ENCODE peak calls at places on chromosomes 5 and 9, in eight cellular contexts. One of them, this sample, is unnamed.

GRCh38 chr9:76564300-76564699 is 105.3 kb downstream of the GCNT1 start:
- DNase-seq in B cell: no peak
- DNase-seq in heart left ventricle: no peak
- DNase-seq in pancreas: no peak
- DNase-seq in keratinocyte: no peak
- DNase-seq in bronchial epithelial cell: no peak
- DNase-seq in lower leg skin: no peak
- DNase-seq in cardiac fibroblast: no peak
- DNase-seq in this sample: no peak

GRCh38 chr5:107425541-107426031 is 245.2 kb downstream of the EFNA5 start:
- DNase-seq in B cell: no peak
- DNase-seq in heart left ventricle: no peak
- DNase-seq in pancreas: no peak
- DNase-seq in keratinocyte: peak
- DNase-seq in bronchial epithelial cell: peak
- DNase-seq in lower leg skin: no peak
- DNase-seq in cardiac fibroblast: peak
- DNase-seq in this sample: no peak

GRCh38 chr9:104322581-104322980 is 181.5 kb upstream of the OR13F1 start:
- DNase-seq in B cell: no peak
- DNase-seq in heart left ventricle: no peak
- DNase-seq in pancreas: no peak
- DNase-seq in keratinocyte: no peak
- DNase-seq in bronchial epithelial cell: no peak
- DNase-seq in lower leg skin: no peak
- DNase-seq in cardiac fibroblast: no peak
- DNase-seq in this sample: no peak

GRCh38 chr5:3778000-3778570 is 182.5 kb downstream of the IRX1 start:
- DNase-seq in B cell: no peak
- DNase-seq in heart left ventricle: no peak
- DNase-seq in pancreas: no peak
- DNase-seq in keratinocyte: no peak
- DNase-seq in bronchial epithelial cell: no peak
- DNase-seq in lower leg skin: no peak
- DNase-seq in cardiac fibroblast: no peak
- DNase-seq in this sample: no peak

GRCh38 chr5:6827815-6828214 is 114.6 kb downstream of the TENT4A start:
- DNase-seq in B cell: no peak
- DNase-seq in heart left ventricle: no peak
- DNase-seq in pancreas: no peak
- DNase-seq in keratinocyte: no peak
- DNase-seq in bronchial epithelial cell: no peak
- DNase-seq in lower leg skin: no peak
- DNase-seq in cardiac fibroblast: no peak
- DNase-seq in this sample: no peak

GRCh38 chr5:152376871-152377270 is 28.2 kb downstream of the NMUR2 start:
- DNase-seq in B cell: no peak
- DNase-seq in heart left ventricle: no peak
- DNase-seq in pancreas: no peak
- DNase-seq in keratinocyte: no peak
- DNase-seq in bronchial epithelial cell: no peak
- DNase-seq in lower leg skin: no peak
- DNase-seq in cardiac fibroblast: no peak
- DNase-seq in this sample: no peak

GRCh38 chr5:134647750-134648424 is 698 bp upstream of the SEC24A start:
- DNase-seq in B cell: peak
- DNase-seq in heart left ventricle: no peak
- DNase-seq in pancreas: no peak
- DNase-seq in keratinocyte: no peak
- DNase-seq in bronchial epithelial cell: peak
- DNase-seq in lower leg skin: peak
- DNase-seq in cardiac fibroblast: peak
- DNase-seq in this sample: no peak

GRCh38 chr5:178336889-178337785 is 104.5 kb upstream of the PHYKPL start:
- DNase-seq in B cell: no peak
- DNase-seq in heart left ventricle: no peak
- DNase-seq in pancreas: peak
- DNase-seq in keratinocyte: no peak
- DNase-seq in bronchial epithelial cell: no peak
- DNase-seq in lower leg skin: no peak
- DNase-seq in cardiac fibroblast: no peak
- DNase-seq in this sample: no peak

GRCh38 chr5:460413-460700 is 17.4 kb downstream of the EXOC3 start:
- DNase-seq in B cell: no peak
- DNase-seq in heart left ventricle: no peak
- DNase-seq in pancreas: peak
- DNase-seq in keratinocyte: no peak
- DNase-seq in bronchial epithelial cell: no peak
- DNase-seq in lower leg skin: no peak
- DNase-seq in cardiac fibroblast: no peak
- DNase-seq in this sample: no peak

GRCh38 chr5:72107874-72108199 is 562 bp downstream of the MAP1B start:
- DNase-seq in B cell: no peak
- DNase-seq in heart left ventricle: peak
- DNase-seq in pancreas: no peak
- DNase-seq in keratinocyte: no peak
- DNase-seq in bronchial epithelial cell: peak
- DNase-seq in lower leg skin: no peak
- DNase-seq in cardiac fibroblast: no peak
- DNase-seq in this sample: no peak

GRCh38 chr9:28073278-28073677 is 500.0 kb upstream of the C9orf72 start:
- DNase-seq in B cell: no peak
- DNase-seq in heart left ventricle: no peak
- DNase-seq in pancreas: no peak
- DNase-seq in keratinocyte: no peak
- DNase-seq in bronchial epithelial cell: peak
- DNase-seq in lower leg skin: no peak
- DNase-seq in cardiac fibroblast: peak
- DNase-seq in this sample: peak

GRCh38 chr5:1961304-1961946 is 78.7 kb upstream of the IRX4 start:
- DNase-seq in B cell: no peak
- DNase-seq in heart left ventricle: no peak
- DNase-seq in pancreas: no peak
- DNase-seq in keratinocyte: no peak
- DNase-seq in bronchial epithelial cell: no peak
- DNase-seq in lower leg skin: no peak
- DNase-seq in cardiac fibroblast: no peak
- DNase-seq in this sample: no peak

GRCh38 chr9:128558431-128559310 is 6.3 kb downstream of the SPTAN1 start:
- DNase-seq in B cell: peak
- DNase-seq in heart left ventricle: peak
- DNase-seq in pancreas: peak
- DNase-seq in keratinocyte: no peak
- DNase-seq in bronchial epithelial cell: peak
- DNase-seq in lower leg skin: peak
- DNase-seq in cardiac fibroblast: peak
- DNase-seq in this sample: peak

GRCh38 chr9:95809686-95810085 is 65.8 kb upstream of the ERCC6L2 start:
- DNase-seq in B cell: no peak
- DNase-seq in heart left ventricle: no peak
- DNase-seq in pancreas: no peak
- DNase-seq in keratinocyte: no peak
- DNase-seq in bronchial epithelial cell: no peak
- DNase-seq in lower leg skin: no peak
- DNase-seq in cardiac fibroblast: no peak
- DNase-seq in this sample: no peak

GRCh38 chr5:154567155-154567554 is 89.1 kb upstream of the HAND1 start:
- DNase-seq in B cell: no peak
- DNase-seq in heart left ventricle: no peak
- DNase-seq in pancreas: no peak
- DNase-seq in keratinocyte: no peak
- DNase-seq in bronchial epithelial cell: no peak
- DNase-seq in lower leg skin: no peak
- DNase-seq in cardiac fibroblast: no peak
- DNase-seq in this sample: no peak

GRCh38 chr5:154568597-154568996 is 90.6 kb upstream of the HAND1 start:
- DNase-seq in B cell: no peak
- DNase-seq in heart left ventricle: no peak
- DNase-seq in pancreas: no peak
- DNase-seq in keratinocyte: no peak
- DNase-seq in bronchial epithelial cell: no peak
- DNase-seq in lower leg skin: no peak
- DNase-seq in cardiac fibroblast: no peak
- DNase-seq in this sample: no peak

GRCh38 chr5:154573011-154573410 is 95.0 kb upstream of the HAND1 start:
- DNase-seq in B cell: no peak
- DNase-seq in heart left ventricle: no peak
- DNase-seq in pancreas: no peak
- DNase-seq in keratinocyte: no peak
- DNase-seq in bronchial epithelial cell: no peak
- DNase-seq in lower leg skin: no peak
- DNase-seq in cardiac fibroblast: no peak
- DNase-seq in this sample: no peak

GRCh38 chr5:154570572-154571324 is 92.7 kb upstream of the HAND1 start:
- DNase-seq in B cell: no peak
- DNase-seq in heart left ventricle: no peak
- DNase-seq in pancreas: no peak
- DNase-seq in keratinocyte: no peak
- DNase-seq in bronchial epithelial cell: no peak
- DNase-seq in lower leg skin: no peak
- DNase-seq in cardiac fibroblast: no peak
- DNase-seq in this sample: no peak

DNA sequence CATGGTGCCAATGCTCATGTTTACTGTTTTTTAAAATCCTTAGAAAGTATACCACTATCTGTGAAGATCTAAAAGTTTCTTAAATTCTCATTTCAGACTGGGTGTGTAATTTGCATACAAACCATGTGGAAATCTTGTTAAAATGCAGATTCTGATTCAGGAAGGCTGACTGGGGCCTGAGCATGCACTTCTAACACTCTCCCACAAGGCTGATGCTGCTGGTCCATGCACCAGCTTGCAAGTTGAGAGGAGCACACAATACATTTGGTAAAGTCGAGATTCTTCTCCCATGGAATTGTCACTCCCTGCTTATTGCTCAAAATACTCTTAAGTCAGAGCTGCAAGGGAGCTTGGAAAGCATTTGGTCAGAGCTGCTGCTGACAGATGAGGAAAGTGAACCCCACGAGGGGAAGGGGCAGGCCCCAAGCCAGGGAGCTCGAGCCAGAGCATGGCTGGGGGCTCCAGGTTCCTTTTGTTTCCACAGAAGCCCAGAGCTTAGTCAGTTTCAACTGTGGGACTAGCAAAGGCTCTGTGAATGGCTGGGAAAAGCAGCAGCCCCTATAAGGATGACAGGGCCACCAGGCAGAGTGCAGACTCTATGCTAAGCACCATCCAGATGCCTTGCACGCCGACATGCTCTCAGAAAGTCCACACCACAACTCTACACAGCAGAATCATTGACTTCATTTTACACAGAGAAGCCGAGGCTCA is 93.5 kb upstream of the HAND1 start:
- DNase-seq in B cell: no peak
- DNase-seq in heart left ventricle: no peak
- DNase-seq in pancreas: no peak
- DNase-seq in keratinocyte: no peak
- DNase-seq in bronchial epithelial cell: no peak
- DNase-seq in lower leg skin: no peak
- DNase-seq in cardiac fibroblast: no peak
- DNase-seq in this sample: no peak
- TF ChIP-seq CTCF in B cell: no peak
- TF ChIP-seq CTCF in heart left ventricle: no peak
- TF ChIP-seq CTCF in pancreas: no peak
- TF ChIP-seq CTCF in keratinocyte: no peak
- TF ChIP-seq CTCF in bronchial epithelial cell: no peak
- TF ChIP-seq CTCF in lower leg skin: no peak
- TF ChIP-seq CTCF in cardiac fibroblast: no peak
- TF ChIP-seq CTCF in this sample: no peak

GRCh38 chr5:176397736-176398420 is 9.3 kb downstream of the HIGD2A start:
- DNase-seq in B cell: no peak
- DNase-seq in heart left ventricle: peak
- DNase-seq in pancreas: peak
- DNase-seq in keratinocyte: no peak
- DNase-seq in bronchial epithelial cell: no peak
- DNase-seq in lower leg skin: no peak
- DNase-seq in cardiac fibroblast: no peak
- DNase-seq in this sample: no peak
- TF ChIP-seq CTCF in B cell: no peak
- TF ChIP-seq CTCF in heart left ventricle: no peak
- TF ChIP-seq CTCF in pancreas: no peak
- TF ChIP-seq CTCF in keratinocyte: no peak
- TF ChIP-seq CTCF in bronchial epithelial cell: no peak
- TF ChIP-seq CTCF in lower leg skin: no peak
- TF ChIP-seq CTCF in cardiac fibroblast: no peak
- TF ChIP-seq CTCF in this sample: no peak

DNA sequence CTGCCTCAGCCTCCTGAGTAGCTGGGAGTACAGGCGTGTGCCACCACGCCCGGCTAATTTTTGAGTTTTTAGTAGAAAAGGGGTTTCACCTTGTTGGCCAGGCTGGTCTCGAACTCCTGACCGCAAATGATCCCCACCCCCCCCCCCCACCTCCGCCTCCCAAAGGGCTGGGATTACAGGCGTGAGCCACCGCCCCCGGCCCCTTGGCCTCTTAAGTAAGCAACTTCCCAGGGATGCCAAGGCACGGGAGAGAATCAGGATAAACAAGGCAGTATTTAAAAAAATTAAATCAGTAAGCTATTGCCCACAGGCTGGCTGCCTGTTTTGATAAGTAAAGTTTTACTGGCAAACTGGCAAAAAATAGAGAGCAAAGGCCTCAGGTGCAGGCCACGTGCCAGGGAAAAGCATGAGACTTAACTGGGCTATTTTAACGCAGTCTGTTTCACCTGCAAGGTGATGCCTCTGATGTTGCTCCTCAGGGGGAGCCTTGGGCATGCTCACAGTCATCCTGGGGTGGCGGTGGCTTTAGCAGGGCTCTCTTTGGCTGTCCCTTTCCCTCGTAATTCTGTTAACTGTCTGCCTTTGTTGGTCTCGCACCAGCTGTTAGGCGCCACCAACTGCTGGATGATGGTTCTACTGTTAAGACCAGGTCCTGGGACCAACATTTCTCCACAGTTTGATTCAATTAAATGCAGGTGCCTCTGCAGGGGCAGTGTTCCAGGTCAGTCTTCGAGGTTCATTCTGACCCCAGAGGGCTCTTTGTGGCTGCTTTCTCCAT is 19.4 kb upstream of the RNF130 start:
- DNase-seq in B cell: no peak
- DNase-seq in heart left ventricle: no peak
- DNase-seq in pancreas: no peak
- DNase-seq in keratinocyte: no peak
- DNase-seq in bronchial epithelial cell: peak
- DNase-seq in lower leg skin: no peak
- DNase-seq in cardiac fibroblast: peak
- DNase-seq in this sample: no peak
- TF ChIP-seq CTCF in B cell: peak
- TF ChIP-seq CTCF in heart left ventricle: no peak
- TF ChIP-seq CTCF in pancreas: no peak
- TF ChIP-seq CTCF in keratinocyte: peak
- TF ChIP-seq CTCF in bronchial epithelial cell: peak
- TF ChIP-seq CTCF in lower leg skin: no peak
- TF ChIP-seq CTCF in cardiac fibroblast: peak
- TF ChIP-seq CTCF in this sample: no peak

DNA sequence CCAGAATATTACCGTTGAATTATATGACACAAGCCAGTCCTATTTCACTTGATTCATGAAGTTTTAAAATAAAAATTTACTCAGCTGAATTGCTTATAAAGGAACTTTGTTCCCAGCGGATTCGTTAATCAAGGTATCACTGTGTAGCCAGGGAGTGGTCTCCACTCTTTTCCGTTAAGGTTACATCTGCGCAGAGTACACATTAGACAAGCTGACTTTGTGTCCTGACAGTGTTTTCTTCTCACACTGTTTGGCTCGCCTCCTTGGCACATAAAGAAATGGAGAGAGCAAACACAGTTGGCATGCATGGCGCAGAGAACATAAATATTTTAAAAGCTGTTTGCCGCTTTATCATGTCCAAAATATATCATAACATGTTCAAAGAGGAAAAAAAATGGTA is 153.3 kb downstream of the EDIL3 start:
- DNase-seq in B cell: no peak
- DNase-seq in heart left ventricle: no peak
- DNase-seq in pancreas: no peak
- DNase-seq in keratinocyte: no peak
- DNase-seq in bronchial epithelial cell: no peak
- DNase-seq in lower leg skin: no peak
- DNase-seq in cardiac fibroblast: no peak
- DNase-seq in this sample: no peak
- TF ChIP-seq CTCF in B cell: no peak
- TF ChIP-seq CTCF in heart left ventricle: no peak
- TF ChIP-seq CTCF in pancreas: no peak
- TF ChIP-seq CTCF in keratinocyte: no peak
- TF ChIP-seq CTCF in bronchial epithelial cell: no peak
- TF ChIP-seq CTCF in lower leg skin: no peak
- TF ChIP-seq CTCF in cardiac fibroblast: no peak
- TF ChIP-seq CTCF in this sample: no peak

This sample was measured in omental fat pad.